ENCODE peak calls at places on chromosomes 12 and 14, in ten cellular contexts. I, R, A, C, B, V, Y, H, G and K are unnamed samples.

GRCh38 chr12:15168279-15168678 is 52.9 kb downstream of the RERG start:
- DNase-seq in I (no peak), R (no peak), A (no peak), C (no peak), B (no peak), V (no peak), Y (no peak), H (no peak), G (no peak), K (no peak)

GRCh38 chr14:59585891-59586554 is 9.4 kb upstream of the CCDC175 start:
- DNase-seq in I (no peak), R (peak; percentile 7), A (no peak), C (no peak), B (no peak), V (peak; percentile 40), Y (no peak), H (no peak), G (no peak), K (no peak)

GRCh38 chr14:94933411-94933964 is 163.6 kb upstream of the GSC start:
- DNase-seq in I (no peak), R (no peak), A (no peak), C (no peak), B (no peak), V (no peak), Y (no peak), H (no peak), G (no peak), K (no peak)

GRCh38 chr14:102472815-102473158 is 36.8 kb downstream of the ANKRD9 start:
- DNase-seq in I (no peak), R (no peak), A (no peak), C (no peak), B (no peak), V (no peak), Y (no peak), H (no peak), G (no peak), K (peak; percentile 48)

GRCh38 chr14:42517786-42518530 is 911.3 kb downstream of the LRFN5 start:
- DNase-seq in I (no peak), R (no peak), A (no peak), C (no peak), B (no peak), V (no peak), Y (no peak), H (no peak), G (no peak), K (no peak)

GRCh38 chr12:57631566-57632368 is 1.2 kb downstream of the B4GALNT1 start:
- DNase-seq in I (no peak), R (no peak), A (no peak), C (peak; percentile 8), B (peak; percentile 99), V (no peak), Y (no peak), H (no peak), G (no peak), K (no peak)

GRCh38 chr12:3491938-3492867 is 1.2 kb downstream of the PRMT8 start:
- DNase-seq in I (no peak), R (peak; percentile 21), A (peak; percentile 19), C (peak; percentile 91), B (no peak), V (peak; percentile 32), Y (peak; percentile 31), H (peak; percentile 28), G (peak; percentile 2), K (no peak)

GRCh38 chr12:108228746-108229145 is 99.7 kb downstream of the WSCD2 start:
- DNase-seq in I (no peak), R (no peak), A (no peak), C (no peak), B (no peak), V (no peak), Y (no peak), H (no peak), G (no peak), K (no peak)

GRCh38 chr14:77892381-77892871 is 92.5 kb downstream of the ADCK1 start:
- DNase-seq in I (no peak), R (no peak), A (no peak), C (peak; percentile 29), B (no peak), V (peak; percentile 51), Y (peak; percentile 31), H (no peak), G (no peak), K (no peak)

DNA sequence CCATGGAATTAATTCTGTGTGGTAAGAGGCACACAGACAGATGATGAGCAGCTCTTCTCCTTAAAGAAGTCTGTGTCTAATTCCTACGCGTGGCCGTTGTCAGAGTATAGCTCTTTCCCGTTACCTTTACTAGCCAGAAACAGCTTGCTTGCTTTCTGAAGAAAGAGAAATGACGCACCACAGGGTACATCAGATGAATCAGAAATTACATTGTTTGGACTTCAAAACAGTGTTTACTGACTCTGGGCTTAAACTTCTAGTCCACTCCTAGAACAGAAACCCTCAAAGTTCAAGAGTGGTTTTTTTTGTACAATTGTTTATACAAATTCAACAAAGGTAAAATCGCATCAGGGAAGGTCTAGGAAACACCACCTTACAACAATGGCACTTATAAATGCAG is 29.0 kb downstream of the RNF34 start:
- DNase-seq in I (no peak), R (no peak), A (no peak), C (no peak), B (no peak), V (no peak), Y (no peak), H (no peak), G (no peak), K (no peak)
- H3K9me3 ChIP-seq in I (no peaks in the 10 kb centered on the region), R (no peaks in the 10 kb centered on the region), A (no peaks in the 10 kb centered on the region), C (no peaks in the 10 kb centered on the region), B (no peaks in the 10 kb centered on the region), V (no peaks in the 10 kb centered on the region), Y (no peaks in the 10 kb centered on the region), H (no peaks in the 10 kb centered on the region), G (no peaks in the 10 kb centered on the region), K (no peaks in the 10 kb centered on the region)

DNA sequence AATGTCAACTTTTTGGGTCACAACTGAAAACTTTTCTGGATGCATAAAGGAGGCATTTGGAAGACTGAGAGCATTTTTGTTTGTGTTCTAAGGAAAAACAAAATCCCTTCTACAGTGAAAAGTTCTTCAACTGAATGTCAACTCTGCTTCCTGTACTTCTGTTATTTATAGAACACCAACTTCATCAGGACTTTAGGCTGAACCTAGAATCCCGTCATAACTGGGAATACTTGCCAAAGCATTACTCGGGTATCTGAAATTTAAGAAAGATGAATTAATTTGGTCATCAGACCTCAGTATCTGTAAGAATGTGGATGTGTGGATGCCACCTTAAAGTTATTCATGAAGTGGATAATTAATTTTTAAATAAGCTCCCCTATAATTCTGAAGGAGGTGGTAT is 73.2 kb downstream of the FERMT2 start:
- DNase-seq in I (no peak), R (no peak), A (no peak), C (no peak), B (no peak), V (peak; percentile 72), Y (no peak), H (no peak), G (no peak), K (no peak)
- H3K36me3 ChIP-seq in I (no peaks in the 10 kb centered on the region), R (no peaks in the 10 kb centered on the region), A (no peaks in the 10 kb centered on the region), C (no peaks in the 10 kb centered on the region), B (peaks cover 89% of the 10 kb centered on the region), V (peaks cover 35% of the 10 kb centered on the region), Y (peaks cover 52% of the 10 kb centered on the region), H (no peaks in the 10 kb centered on the region), G (peaks cover 57% of the 10 kb centered on the region), K (peaks cover 5% of the 10 kb centered on the region)

DNA sequence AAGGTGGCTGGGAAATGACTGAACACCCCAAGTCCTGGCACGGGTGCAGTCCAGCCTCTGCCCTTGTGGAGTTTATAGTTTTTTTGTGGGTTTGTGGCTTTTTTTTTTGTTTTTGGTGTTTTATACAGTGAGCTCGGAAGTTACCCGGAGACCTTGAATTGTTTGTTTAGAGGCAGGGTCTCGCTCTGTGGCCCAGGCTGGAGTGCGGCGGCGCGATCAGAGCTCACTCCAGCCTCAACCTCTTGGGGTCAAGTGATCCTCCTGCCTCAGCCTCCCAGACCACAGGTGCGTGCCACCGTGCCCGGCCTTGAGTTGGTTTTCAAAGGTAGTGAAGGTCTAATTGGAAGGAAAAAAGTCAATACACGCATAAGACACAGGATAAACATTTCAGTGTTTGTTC is 879 bp upstream of the ANHX start:
- DNase-seq in I (no peak), R (no peak), A (no peak), C (no peak), B (no peak), V (no peak), Y (no peak), H (no peak), G (no peak), K (no peak)
- H3K9me3 ChIP-seq in I (no peaks in the 10 kb centered on the region), R (peaks cover 7% of the 10 kb centered on the region), A (no peaks in the 10 kb centered on the region), C (no peaks in the 10 kb centered on the region), B (peaks cover 8% of the 10 kb centered on the region), V (peaks cover 47% of the 10 kb centered on the region), Y (peaks cover 75% of the 10 kb centered on the region), H (no peaks in the 10 kb centered on the region), G (peaks cover 81% of the 10 kb centered on the region), K (peaks cover 15% of the 10 kb centered on the region)

GRCh38 chr12:113228394-113229028 is 7.2 kb downstream of the TPCN1 start:
- DNase-seq in I (no peak), R (no peak), A (no peak), C (no peak), B (no peak), V (no peak), Y (no peak), H (no peak), G (no peak), K (no peak)

GRCh38 chr12:113231275-113232231 is 10.3 kb downstream of the TPCN1 start:
- DNase-seq in I (no peak), R (no peak), A (no peak), C (peak; percentile 76), B (no peak), V (peak; percentile 46), Y (peak; percentile 15), H (no peak), G (peak; percentile 79), K (no peak)

GRCh38 chr12:113232787-113233585 is 11.7 kb downstream of the TPCN1 start:
- DNase-seq in I (no peak), R (peak; percentile 71), A (peak; percentile 44), C (no peak), B (no peak), V (no peak), Y (peak; percentile 25), H (peak; percentile 88), G (no peak), K (peak; percentile 83)

GRCh38 chr12:113232232-113232615 is 11.0 kb downstream of the TPCN1 start:
- DNase-seq in I (no peak), R (no peak), A (no peak), C (no peak), B (no peak), V (no peak), Y (peak; percentile 9), H (no peak), G (no peak), K (no peak)

DNA sequence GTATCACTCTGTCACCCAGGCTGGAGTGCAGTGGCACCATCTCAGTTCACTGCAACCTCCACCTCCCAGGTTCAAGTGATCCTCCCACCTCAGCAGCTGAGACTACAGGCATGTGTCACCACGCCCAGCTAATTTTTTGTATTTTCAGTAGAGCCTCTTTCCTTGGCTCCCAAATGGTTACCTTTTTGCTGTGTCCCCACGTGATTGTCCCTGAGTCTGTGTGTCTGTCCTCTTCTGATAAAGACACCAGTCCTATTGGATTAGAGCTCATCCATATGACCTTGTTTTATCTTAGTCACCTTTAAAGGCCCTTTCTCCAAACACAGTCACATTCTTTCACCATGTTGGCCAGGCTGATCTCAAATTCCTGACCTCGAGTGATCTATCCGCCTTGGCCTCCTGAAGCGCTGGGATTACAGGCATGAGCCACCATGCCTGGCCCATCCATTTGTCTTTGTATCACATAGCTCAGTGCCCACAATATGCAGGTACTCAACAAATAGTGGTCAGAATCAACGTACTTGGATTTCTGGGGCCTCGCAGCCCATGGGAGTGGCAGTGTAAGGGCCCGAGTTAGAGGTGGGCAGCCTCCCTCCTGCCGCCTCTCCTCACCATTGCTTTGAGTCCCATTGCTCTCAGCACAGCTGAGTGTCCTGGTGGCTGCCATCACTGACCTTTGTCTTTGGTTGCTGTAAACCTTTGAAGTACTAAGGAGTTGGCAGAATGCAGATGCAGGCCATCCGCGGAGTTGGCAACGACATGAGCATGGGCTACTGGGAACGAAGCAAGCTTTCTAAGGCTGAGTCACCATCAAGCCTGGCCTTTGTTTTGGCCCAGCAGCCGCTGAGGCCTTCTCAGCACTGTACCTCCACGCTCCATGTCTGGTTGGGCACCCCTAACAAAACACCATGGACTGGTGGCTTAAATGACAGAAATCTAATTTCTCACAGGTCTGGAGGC is 9.3 kb downstream of the TPCN1 start:
- DNase-seq in I (no peak), R (peak; percentile 6), A (no peak), C (no peak), B (no peak), V (no peak), Y (no peak), H (no peak), G (peak; percentile 94), K (peak; percentile 69)
- H3K36me3 ChIP-seq in I (peaks cover 5% of the 10 kb centered on the region), R (peaks cover 43% of the 10 kb centered on the region), A (no peaks in the 10 kb centered on the region), C (no peaks in the 10 kb centered on the region), B (peaks cover 26% of the 10 kb centered on the region), V (peaks cover 37% of the 10 kb centered on the region), Y (peaks cover 85% of the 10 kb centered on the region), H (peaks cover 11% of the 10 kb centered on the region), G (peaks cover 11% of the 10 kb centered on the region), K (no peaks in the 10 kb centered on the region)